ENCODE peak calls at places on chromosome 3, in nine cellular contexts. X is HL-60, P is Peyer's patch, J is body of pancreas, U is right cardiac atrium, Z is substantia nigra, H is endodermal cell, N is upper lobe of right lung, K is mesendoderm. T is an unnamed sample.

GRCh38 chr3:131142580-131142979 is 115.9 kb downstream of the NEK11 start:
- DNase-seq in N (no peak), P (no peak), X (no peak), Z (no peak), H (no peak), U (no peak), K (peak), J (no peak), T (no peak)

GRCh38 chr3:123448503-123449091 is at the start of gene ADCY5:
- DNase-seq in P (peak), X (no peak), H (peak), J (peak), Z (no peak), U (peak), K (peak), N (no peak), T (peak)

GRCh38 chr3:26406636-26407035 is 215.9 kb upstream of the LRRC3B start:
- DNase-seq in Z (no peak), K (no peak), N (no peak), U (no peak), J (no peak), H (no peak), X (no peak), P (no peak), T (no peak)

GRCh38 chr3:101179637-101180036 is 140.7 kb downstream of the IMPG2 start:
- DNase-seq in K (peak), P (no peak), H (no peak), U (no peak), J (no peak), X (no peak), N (no peak), Z (no peak), T (no peak)

GRCh38 chr3:179840985-179841384 is 188.1 kb downstream of the USP13 start:
- DNase-seq in H (no peak), J (no peak), K (no peak), X (no peak), N (no peak), P (no peak), Z (no peak), U (no peak), T (no peak)

GRCh38 chr3:11434017-11434526 is 161.9 kb downstream of the ATG7 start:
- DNase-seq in Z (peak), J (peak), K (no peak), H (no peak), X (no peak), P (no peak), N (no peak), U (peak), T (peak)

GRCh38 chr3:60829058-60829457 is 422.2 kb downstream of the FHIT start:
- DNase-seq in P (no peak), N (no peak), X (no peak), K (no peak), J (no peak), Z (no peak), U (no peak), H (no peak), T (no peak)

GRCh38 chr3:105334138-105334882 is 32.4 kb upstream of the ALCAM start:
- DNase-seq in X (no peak), H (no peak), J (no peak), P (no peak), Z (no peak), K (no peak), U (no peak), N (no peak), T (no peak)

GRCh38 chr3:114420072-114420471 is 126.2 kb downstream of the TIGIT start:
- DNase-seq in U (no peak), P (no peak), N (no peak), H (no peak), K (no peak), X (no peak), Z (no peak), J (no peak), T (no peak)

GRCh38 chr3:99902091-99902490 is 84.4 kb downstream of the CMSS1 start:
- DNase-seq in N (no peak), X (no peak), J (no peak), K (no peak), P (no peak), Z (no peak), H (no peak), U (no peak), T (no peak)

GRCh38 chr3:14145670-14146380 is 21.0 kb downstream of the TMEM43 start:
- DNase-seq in J (no peak), K (no peak), Z (no peak), P (no peak), N (no peak), U (peak), X (no peak), H (peak), T (no peak)

GRCh38 chr3:14147617-14148016 is 22.8 kb downstream of the TMEM43 start:
- DNase-seq in J (no peak), Z (no peak), X (no peak), P (no peak), H (peak), U (peak), K (peak), N (no peak), T (no peak)

GRCh38 chr3:14145236-14145635 is 20.4 kb downstream of the TMEM43 start:
- DNase-seq in U (peak), K (peak), N (no peak), J (no peak), Z (no peak), P (no peak), H (peak), X (no peak), T (no peak)

GRCh38 chr3:14147063-14147435 is 22.2 kb downstream of the TMEM43 start:
- DNase-seq in Z (no peak), X (no peak), P (no peak), K (no peak), J (no peak), U (peak), H (peak), N (no peak), T (no peak)

DNA sequence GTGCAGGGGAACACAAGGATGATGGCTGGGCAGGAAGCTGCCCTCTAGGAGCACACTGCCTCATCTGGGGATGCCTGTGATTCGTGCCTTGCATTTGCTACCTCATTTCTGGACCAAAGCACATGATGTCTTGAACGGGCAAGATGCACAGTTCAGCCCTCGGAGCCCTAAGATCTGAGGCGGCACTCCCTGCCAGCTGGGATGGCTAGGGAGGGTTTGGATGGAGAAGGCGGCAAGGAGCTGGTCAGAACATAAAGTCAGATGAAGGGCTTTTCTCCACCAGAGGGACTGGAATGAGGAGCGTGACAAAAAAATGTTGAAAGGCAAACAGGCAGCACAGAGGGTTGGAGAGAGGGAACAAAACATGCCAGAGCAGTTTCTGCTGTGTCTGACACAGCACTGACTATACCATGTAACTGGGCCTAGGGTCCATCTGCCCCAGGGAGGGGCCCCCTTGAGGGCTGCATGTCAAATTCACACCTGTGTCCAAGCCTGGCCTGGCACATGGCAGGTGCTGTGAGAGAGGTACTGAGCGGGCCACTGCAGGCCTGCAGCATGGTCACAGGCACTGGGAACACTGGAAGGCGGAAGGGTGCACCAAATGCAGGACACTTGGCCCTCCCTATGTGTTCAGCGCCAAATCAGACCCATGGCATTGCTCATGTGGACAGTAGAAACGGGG is 21.7 kb downstream of the TMEM43 start:
- DNase-seq in J (no peak), U (peak), N (no peak), X (no peak), K (peak), H (peak), Z (no peak), P (no peak), T (no peak)
- H3K27ac ChIP-seq in J (no peak), U (no peak), N (peak), X (no peak), K (no peak), H (no peak), Z (no peak), P (peak), T (peak)

GRCh38 chr3:40116478-40117162 is 192.9 kb upstream of the EIF1B start:
- DNase-seq in U (no peak), J (no peak), Z (no peak), X (no peak), N (no peak), K (no peak), P (no peak), H (no peak), T (no peak)
- H3K27ac ChIP-seq in U (no peak), J (no peak), Z (no peak), X (no peak), N (no peak), K (no peak), P (no peak), H (no peak), T (no peak)

GRCh38 chr3:184713521-184713920 is 1.7 kb upstream of the MAGEF1 start:
- DNase-seq in X (no peak), P (no peak), N (no peak), J (no peak), U (no peak), Z (no peak), K (no peak), H (no peak), T (no peak)
- H3K27ac ChIP-seq in X (no peak), P (no peak), N (no peak), J (no peak), U (no peak), Z (no peak), K (no peak), H (no peak), T (no peak)

DNA sequence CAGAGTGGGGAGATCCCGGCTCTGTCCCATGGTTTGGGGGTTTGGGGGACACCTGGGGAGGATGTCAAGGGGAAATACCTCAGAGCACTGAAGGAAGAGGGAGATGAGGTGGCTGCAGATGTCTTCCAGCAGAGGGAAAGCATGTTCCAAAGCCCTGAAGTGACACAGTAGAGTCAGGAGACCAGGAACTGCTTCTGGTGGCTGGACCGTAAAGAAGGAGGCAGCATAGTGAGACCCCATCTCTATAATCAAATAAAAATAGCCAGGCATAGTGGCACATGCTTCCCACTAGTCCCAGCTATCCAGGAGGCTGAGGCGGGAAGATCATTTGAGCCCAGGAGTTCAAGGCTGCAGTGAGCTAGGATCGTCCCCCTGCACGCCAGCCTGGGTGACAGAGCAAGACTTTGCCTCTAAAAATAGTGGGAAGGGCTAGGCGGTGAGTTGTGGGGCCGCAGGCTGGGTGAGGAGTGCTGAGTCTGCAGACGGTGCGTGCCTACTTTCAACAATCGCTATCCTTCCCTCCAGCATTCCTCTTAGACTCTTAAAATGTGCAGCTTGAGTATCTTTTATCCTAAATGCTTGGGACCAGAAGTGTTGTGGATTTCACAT is 26.2 kb downstream of the HES1 start:
- DNase-seq in P (no peak), Z (no peak), U (no peak), J (no peak), K (no peak), H (no peak), N (no peak), X (no peak), T (no peak)
- H3K27ac ChIP-seq in P (no peak), Z (no peak), U (no peak), J (no peak), K (no peak), H (no peak), N (no peak), X (no peak), T (no peak)

DNA sequence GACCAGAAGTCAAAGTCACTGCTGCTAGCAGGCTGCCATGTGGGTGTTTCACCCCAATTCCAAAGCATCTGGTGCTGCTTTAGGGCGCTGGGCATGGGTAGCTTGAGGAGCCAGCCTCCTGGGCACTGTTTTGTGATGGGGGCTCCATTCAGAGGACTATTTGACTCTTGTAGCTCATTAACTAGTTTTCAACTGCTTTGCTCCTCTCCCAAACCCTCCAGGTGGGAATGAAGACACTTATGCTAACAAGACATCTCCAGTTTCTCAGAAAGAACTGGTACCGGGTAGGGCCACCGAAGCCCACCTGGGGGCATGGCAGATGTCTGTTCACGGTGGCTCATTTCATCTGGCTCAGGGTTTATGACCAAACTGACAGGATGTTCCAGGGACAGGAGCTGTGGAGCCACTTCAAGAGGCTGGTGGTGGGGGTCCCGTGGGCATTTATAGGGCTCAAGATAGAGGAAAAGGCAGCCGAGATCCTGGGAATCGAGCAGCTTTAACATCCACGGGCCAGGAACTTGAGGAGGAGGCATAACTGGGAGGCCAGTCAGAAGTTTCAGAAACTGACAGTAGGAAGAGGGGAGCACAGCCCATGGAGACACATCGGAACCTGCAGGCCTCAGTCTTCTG is 17.7 kb downstream of the AMOTL2 start:
- DNase-seq in U (peak), N (peak), H (peak), Z (no peak), P (peak), X (no peak), J (no peak), K (no peak), T (no peak)
- H3K27ac ChIP-seq in U (peak), N (peak), H (peak), Z (peak), P (peak), X (no peak), J (peak), K (peak), T (peak)

GRCh38 chr3:125039897-125040175 is 16.0 kb downstream of the HEG1 start:
- DNase-seq in U (no peak), Z (no peak), N (no peak), J (no peak), P (no peak), H (no peak), X (no peak), K (no peak), T (no peak)
- H3K27ac ChIP-seq in U (peak), Z (peak), N (peak), J (no peak), P (peak), H (no peak), X (no peak), K (peak), T (peak)

T was measured in transverse colon.